ENCODE peak calls at places on chromosomes 16 and 17, in four cellular contexts. F is GOT3, Q is T-cell, E is hepatocyte. C is an unnamed sample.

GRCh38 chr17:50577451-50577954 is 17.0 kb downstream of the CACNA1G start:
- DNase-seq in E (no peak), F (no peak), Q (no peak), C (no peak)

GRCh38 chr16:4538067-4538385 is 547 bp downstream of the CDIP1 start:
- DNase-seq in F (no peak), Q (no peak), E (no peak), C (no peak)

GRCh38 chr17:44910231-44911106 is 4.8 kb downstream of the GFAP start:
- DNase-seq in E (no peak), Q (no peak), F (no peak), C (no peak)

GRCh38 chr16:10938321-10938720 is 3.9 kb downstream of the DEXI start:
- DNase-seq in E (no peak), Q (no peak), F (no peak), C (no peak)

GRCh38 chr17:28258347-28258887 is 60.6 kb upstream of the TMEM97 start:
- DNase-seq in Q (no peak), E (no peak), F (no peak), C (peak; percentile 78)

GRCh38 chr17:79832211-79833109 is 6.8 kb downstream of the CBX4 start:
- DNase-seq in E (peak; percentile 82), Q (no peak), F (no peak), C (peak; percentile 85)

GRCh38 chr17:6800422-6801027 is 24.5 kb downstream of the FBXO39 start:
- DNase-seq in Q (no peak), E (no peak), F (no peak), C (no peak)

GRCh38 chr16:82231021-82231787 is 61.2 kb upstream of the MPHOSPH6 start:
- DNase-seq in F (no peak), E (no peak), Q (no peak), C (no peak)

GRCh38 chr17:41773190-41773588 is 13.3 kb downstream of the JUP start:
- DNase-seq in Q (no peak), F (no peak), E (peak; percentile 93), C (peak; percentile 79)

GRCh38 chr16:1645914-1646525 is 32.1 kb upstream of the JPT2 start:
- DNase-seq in F (no peak), Q (no peak), E (peak; percentile 44), C (peak; percentile 15)

GRCh38 chr17:29368926-29369325 is 21.2 kb upstream of the TAOK1 start:
- DNase-seq in Q (no peak), F (no peak), E (no peak), C (no peak)

GRCh38 chr17:63399316-63399715 is 46.8 kb downstream of the CYB561 start:
- DNase-seq in E (no peak), F (no peak), Q (no peak), C (no peak)

GRCh38 chr16:3519581-3519980 is 18.8 kb downstream of the CLUAP1 start:
- DNase-seq in Q (no peak), F (no peak), E (no peak), C (no peak)

GRCh38 chr17:50545306-50545705 is 1.7 kb upstream of the SPATA20 start:
- DNase-seq in Q (no peak), E (no peak), F (no peak), C (no peak)

GRCh38 chr16:55147401-55147800 is 176.6 kb upstream of the IRX6 start:
- DNase-seq in E (no peak), F (no peak), Q (no peak), C (no peak)

GRCh38 chr16:46658925-46659324 is 30.1 kb downstream of the VPS35 start:
- DNase-seq in Q (no peak), F (no peak), E (no peak), C (no peak)

GRCh38 chr17:20095366-20096080 is 86.4 kb downstream of the SPECC1 start:
- DNase-seq in E (peak; percentile 60), F (no peak), Q (no peak), C (peak; percentile 43)

GRCh38 chr16:86051376-86052114 is 152.6 kb downstream of the IRF8 start:
- DNase-seq in F (no peak), Q (no peak), E (peak; percentile 32), C (no peak)

GRCh38 chr16:50304467-50305440 is 38.4 kb downstream of the ADCY7 start:
- DNase-seq in Q (no peak), E (no peak), F (no peak), C (no peak)

GRCh38 chr17:41396340-41396739 is 1.1 kb downstream of the KRT31 start:
- DNase-seq in Q (no peak), E (no peak), F (no peak), C (no peak)

GRCh38 chr16:53043986-53044571 is 8.6 kb downstream of the CHD9NB start:
- DNase-seq in F (no peak), E (peak; percentile 23), Q (no peak), C (peak; percentile 68)

GRCh38 chr17:37743875-37744632 is 805 bp downstream of the HNF1B start:
- DNase-seq in Q (no peak), E (peak; percentile 56), F (no peak), C (peak; percentile 61)

GRCh38 chr17:68353121-68353521 is 61.8 kb downstream of the ARSG start:
- DNase-seq in F (no peak), Q (no peak), E (no peak), C (no peak)

GRCh38 chr17:42248351-42249179 is 27.6 kb downstream of the STAT5B start:
- DNase-seq in E (peak; percentile 77), F (no peak), Q (peak; percentile 89), C (peak; percentile 93)

GRCh38 chr16:89193021-89193575 is 7.2 kb downstream of the SLC22A31 start:
- DNase-seq in E (peak; percentile 49), Q (no peak), F (no peak), C (peak; percentile 70)

GRCh38 chr17:7466644-7467341 is 12.6 kb downstream of the ZBTB4 start:
- DNase-seq in E (no peak), F (no peak), Q (no peak), C (no peak)

GRCh38 chr17:72591500-72592241 is 470.9 kb downstream of the SOX9 start:
- DNase-seq in E (peak; percentile 52), Q (no peak), F (no peak), C (peak; percentile 28)

GRCh38 chr17:71753070-71753469 is 367.8 kb upstream of the SOX9 start:
- DNase-seq in E (no peak), F (no peak), Q (no peak), C (no peak)

GRCh38 chr16:21244798-21245197 is 11.3 kb downstream of the ANKS4B start:
- DNase-seq in F (no peak), E (no peak), Q (no peak), C (no peak)

GRCh38 chr17:278055-279028 is 74.3 kb downstream of the RPH3AL start:
- DNase-seq in E (no peak), F (no peak), Q (no peak), C (no peak)

GRCh38 chr16:31745900-31746299 is 127.7 kb upstream of the ZNF267 start:
- DNase-seq in E (no peak), Q (no peak), F (no peak), C (no peak)

GRCh38 chr16:4110680-4111079 is 5.6 kb downstream of the ADCY9 start:
- DNase-seq in F (no peak), Q (no peak), E (no peak), C (peak; percentile 59)

GRCh38 chr16:73065617-73066313 is 17.8 kb upstream of the ZFHX3 start:
- DNase-seq in Q (no peak), F (no peak), E (no peak), C (no peak)

GRCh38 chr17:45160505-45161287 is 979 bp upstream of the HEXIM2 start:
- DNase-seq in Q (peak; percentile 41), F (no peak), E (peak; percentile 91), C (peak; percentile 90)

GRCh38 chr16:64147941-64148340 is 973.9 kb downstream of the CDH11 start:
- DNase-seq in Q (no peak), E (no peak), F (no peak), C (no peak)

GRCh38 chr17:36629970-36630369 is 28.6 kb downstream of the MRM1 start:
- DNase-seq in F (no peak), E (no peak), Q (no peak), C (no peak)

C was measured in HepG2.